ENCODE peak calls at places on chromosome 5, in ten cellular contexts. M, Z, P, U, N, G, I, T, Y and F are unnamed samples.

GRCh38 chr5:142087920-142088679 is 20.5 kb upstream of the NDFIP1 start:
- DNase-seq in U (no peak), P (peak; percentile 23), N (no peak), T (no peak), Z (no peak), I (no peak), M (no peak), Y (no peak), G (no peak), F (no peak)

GRCh38 chr5:58958701-58959100 is 375.8 kb downstream of the RAB3C start:
- DNase-seq in Z (no peak), I (no peak), Y (no peak), G (no peak), U (no peak), M (no peak), P (no peak), T (no peak), N (no peak), F (no peak)

GRCh38 chr5:68656936-68657857 is 436.6 kb upstream of the SLC30A5 start:
- DNase-seq in P (no peak), U (no peak), M (no peak), G (no peak), Y (no peak), T (peak; percentile 64), I (no peak), N (peak; percentile 73), Z (no peak), F (no peak)

GRCh38 chr5:149519624-149520023 is 31.6 kb downstream of the CSNK1A1 start:
- DNase-seq in Z (no peak), T (no peak), M (peak; percentile 20), U (no peak), G (no peak), I (no peak), P (no peak), Y (no peak), N (no peak), F (no peak)

GRCh38 chr5:6731465-6732237 is 18.4 kb downstream of the TENT4A start:
- DNase-seq in T (no peak), U (no peak), Y (no peak), P (no peak), Z (no peak), M (peak; percentile 54), N (no peak), G (no peak), I (no peak), F (no peak)

GRCh38 chr5:137954131-137954879 is 65.0 kb downstream of the PKD2L2 start:
- DNase-seq in M (peak; percentile 96), I (no peak), U (no peak), N (peak; percentile 50), Y (no peak), Z (peak; percentile 52), P (no peak), T (no peak), G (no peak), F (no peak)

GRCh38 chr5:141853895-141854626 is 24.1 kb downstream of the PCDH1 start:
- DNase-seq in N (no peak), P (no peak), I (no peak), U (no peak), Z (no peak), G (no peak), M (no peak), Y (no peak), T (no peak), F (no peak)

GRCh38 chr5:111013011-111013410 is 58.5 kb upstream of the TSLP start:
- DNase-seq in M (peak; percentile 42), Z (no peak), T (peak; percentile 39), N (no peak), G (no peak), I (no peak), Y (no peak), P (no peak), U (no peak), F (no peak)

GRCh38 chr5:36570268-36570667 is 36.1 kb upstream of the SLC1A3 start:
- DNase-seq in T (no peak), I (no peak), M (peak; percentile 92), G (no peak), U (no peak), Y (no peak), P (no peak), Z (peak; percentile 18), N (no peak), F (no peak)
- H3K4me1 ChIP-seq in T (peaks cover 10% of the 10 kb centered on the region), I (no peaks in the 10 kb centered on the region), M (no peaks in the 10 kb centered on the region), G (no peaks in the 10 kb centered on the region), U (no peaks in the 10 kb centered on the region), Y (peaks cover 9% of the 10 kb centered on the region), P (no peaks in the 10 kb centered on the region), Z (peaks cover 33% of the 10 kb centered on the region), N (no peaks in the 10 kb centered on the region), F (no peaks in the 10 kb centered on the region)

GRCh38 chr5:1131191-1131621 is 19.3 kb upstream of the SLC12A7 start:
- DNase-seq in M (no peak), Y (no peak), P (no peak), G (no peak), U (peak; percentile 61), N (no peak), Z (no peak), I (no peak), T (no peak), F (no peak)

GRCh38 chr5:1131726-1132125 is 19.9 kb upstream of the SLC12A7 start:
- DNase-seq in I (no peak), U (no peak), Y (no peak), Z (no peak), P (no peak), M (no peak), T (no peak), N (no peak), G (no peak), F (no peak)

GRCh38 chr5:1129725-1130082 is 17.8 kb upstream of the SLC12A7 start:
- DNase-seq in G (no peak), N (no peak), P (no peak), U (peak; percentile 89), M (no peak), I (peak; percentile 64), T (peak; percentile 98), Y (no peak), Z (no peak), F (no peak)

GRCh38 chr5:1128977-1129724 is 17.3 kb upstream of the SLC12A7 start:
- DNase-seq in P (no peak), G (no peak), N (no peak), Y (no peak), Z (no peak), I (no peak), T (no peak), U (no peak), M (no peak), F (no peak)

DNA sequence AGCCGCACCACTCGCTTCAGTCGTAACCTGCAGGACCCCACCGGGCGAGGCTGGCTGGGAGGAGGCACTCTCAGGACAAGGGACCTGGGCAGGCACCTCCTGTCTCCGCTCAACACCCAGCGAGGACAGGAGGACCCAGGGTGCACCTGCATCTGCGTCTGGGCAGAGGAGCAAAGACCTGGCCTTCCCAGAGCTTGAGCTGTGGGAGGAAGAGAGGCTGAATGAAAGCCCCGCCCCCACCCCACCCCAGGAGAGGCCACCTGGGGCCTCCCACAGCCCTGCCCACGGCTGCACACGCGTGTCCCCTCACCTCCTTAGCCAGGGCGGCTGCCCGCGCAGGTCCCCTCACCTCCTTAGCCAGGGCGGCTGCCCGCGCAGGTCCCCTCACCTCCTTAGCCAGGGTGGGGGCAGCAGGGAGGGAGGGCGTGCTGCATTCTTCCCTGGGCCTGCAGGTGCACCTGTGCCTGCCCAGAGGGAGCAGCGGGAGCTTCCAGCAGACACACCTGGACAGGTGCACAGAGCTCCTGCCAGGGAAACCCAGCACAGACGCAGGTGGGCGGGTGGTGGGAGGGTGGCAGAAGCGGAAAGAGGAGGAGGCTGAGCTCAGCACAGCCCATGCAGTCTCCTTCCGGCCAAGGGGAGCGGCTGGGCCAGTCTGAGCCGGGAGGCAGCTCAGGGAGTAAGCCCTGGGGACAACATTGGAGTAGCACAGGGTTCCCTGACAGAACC is 18.5 kb upstream of the SLC12A7 start:
- DNase-seq in P (no peak), Y (no peak), U (peak; percentile 89), I (peak; percentile 73), M (no peak), Z (no peak), G (no peak), T (peak; percentile 97), N (no peak), F (no peak)
- H3K4me1 ChIP-seq in P (no peaks in the 10 kb centered on the region), Y (peaks cover 7% of the 10 kb centered on the region), U (peaks cover 62% of the 10 kb centered on the region), I (peaks cover 20% of the 10 kb centered on the region), M (peaks cover 9% of the 10 kb centered on the region), Z (peaks cover 57% of the 10 kb centered on the region), G (no peaks in the 10 kb centered on the region), T (peaks cover 57% of the 10 kb centered on the region), N (peaks cover 11% of the 10 kb centered on the region), F (no peaks in the 10 kb centered on the region)

GRCh38 chr5:116415182-116415581 is 159.4 kb downstream of the SEMA6A start:
- DNase-seq in T (no peak), I (no peak), P (no peak), G (no peak), Z (no peak), U (no peak), M (no peak), N (no peak), Y (no peak), F (no peak)

GRCh38 chr5:116418774-116419173 is 155.8 kb downstream of the SEMA6A start:
- DNase-seq in Z (no peak), I (no peak), T (no peak), G (no peak), M (no peak), U (no peak), Y (no peak), P (no peak), N (no peak), F (no peak)

GRCh38 chr5:116419258-116419657 is 155.4 kb downstream of the SEMA6A start:
- DNase-seq in U (no peak), P (no peak), Z (no peak), N (no peak), T (no peak), Y (no peak), I (no peak), G (no peak), M (no peak), F (no peak)

GRCh38 chr5:116418016-116418415 is 156.6 kb downstream of the SEMA6A start:
- DNase-seq in M (no peak), U (no peak), I (no peak), N (no peak), T (no peak), G (no peak), Z (no peak), P (no peak), Y (no peak), F (no peak)

DNA sequence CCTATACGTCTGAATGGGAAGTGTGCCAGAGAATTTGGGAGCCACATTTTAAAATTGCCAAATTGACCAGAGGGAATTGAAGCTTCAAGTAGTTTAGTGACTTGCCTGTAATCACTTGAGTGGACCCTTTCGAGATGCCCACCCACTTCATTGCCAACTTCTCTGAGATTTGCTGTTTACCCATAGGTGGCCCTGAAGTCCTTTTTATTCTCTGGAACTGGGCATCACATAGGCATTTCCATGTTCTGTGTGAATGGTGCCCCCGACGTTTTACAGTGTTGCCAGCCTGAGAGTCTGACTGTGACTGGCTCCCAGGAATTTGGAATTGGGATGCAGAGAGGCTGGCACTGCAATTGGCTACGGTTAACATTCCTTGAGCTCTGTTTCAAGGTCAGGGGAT is 158.6 kb downstream of the SEMA6A start:
- DNase-seq in Z (no peak), M (no peak), Y (no peak), P (no peak), U (no peak), T (no peak), N (no peak), G (no peak), I (no peak), F (no peak)
- H3K4me1 ChIP-seq in Z (peaks cover 8% of the 10 kb centered on the region), M (no peaks in the 10 kb centered on the region), Y (no peaks in the 10 kb centered on the region), P (no peaks in the 10 kb centered on the region), U (peaks cover 4% of the 10 kb centered on the region), T (no peaks in the 10 kb centered on the region), N (peaks cover 4% of the 10 kb centered on the region), G (no peaks in the 10 kb centered on the region), I (peaks cover 4% of the 10 kb centered on the region), F (no peaks in the 10 kb centered on the region)

DNA sequence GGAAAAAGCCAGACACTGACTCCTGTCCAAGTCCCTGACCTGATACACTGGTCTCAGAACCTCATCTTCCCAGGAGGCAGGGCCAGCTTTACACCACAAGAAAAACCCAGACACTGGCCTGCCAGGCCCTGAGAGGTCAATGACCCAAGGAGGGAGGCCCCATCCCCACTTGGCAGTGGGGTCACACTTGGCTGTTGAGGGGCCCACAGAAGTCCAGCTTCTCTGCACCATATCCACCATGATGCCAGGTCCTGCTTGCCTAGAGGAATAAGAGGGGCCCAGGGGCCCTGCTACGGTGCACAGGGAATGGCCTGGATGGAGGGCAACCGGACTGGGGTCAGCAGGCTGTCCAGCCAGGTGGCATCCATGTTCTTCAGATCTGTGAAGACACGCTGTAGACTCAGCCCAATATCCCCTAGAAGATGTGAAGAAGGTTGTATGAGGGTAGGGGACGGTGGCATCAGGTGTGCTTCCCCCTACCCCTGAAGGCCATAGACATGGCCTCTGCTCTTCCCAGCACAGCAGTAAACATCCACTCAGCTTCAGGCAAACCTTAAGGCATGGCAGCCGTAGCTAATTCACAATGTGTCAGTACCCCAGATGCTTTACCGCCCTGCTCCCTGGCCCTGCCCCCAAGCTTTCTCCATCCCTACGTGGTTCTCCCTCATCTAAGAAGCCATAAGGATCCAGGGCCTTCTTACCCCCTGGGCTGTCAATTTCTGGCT is 6.8 kb downstream of the IRF1 start:
- DNase-seq in G (no peak), I (no peak), M (no peak), T (no peak), Z (no peak), Y (no peak), U (peak; percentile 20), N (no peak), P (no peak), F (no peak)
- H3K4me1 ChIP-seq in G (peaks cover 31% of the 10 kb centered on the region), I (peaks cover 29% of the 10 kb centered on the region), M (no peaks in the 10 kb centered on the region), T (peaks cover 3% of the 10 kb centered on the region), Z (peaks cover 42% of the 10 kb centered on the region), Y (no peaks in the 10 kb centered on the region), U (peaks cover 61% of the 10 kb centered on the region), N (no peaks in the 10 kb centered on the region), P (peaks cover 77% of the 10 kb centered on the region), F (peaks cover 79% of the 10 kb centered on the region)